ENCODE peak calls at places on chromosomes 6 and 20, in four cellular contexts. One of them, this sample, is unnamed.

GRCh38 chr6:16697437-16698162 is 63.7 kb downstream of the ATXN1 start:
- DNase-seq in activated naive CD8-positive, alpha-beta T cell treated with anti-CD3 and anti-CD28 coated beads, Interleukin-2, amount 50 U/mL, for 24 hours: no peak
- DNase-seq in T-cell: no peak
- DNase-seq in astrocyte of the spinal cord: no peak
- DNase-seq in this sample: no peak

GRCh38 chr6:43391448-43392031 is 22.1 kb upstream of the ZNF318 start:
- DNase-seq in T-cell: peak
- DNase-seq in activated naive CD8-positive, alpha-beta T cell treated with anti-CD3 and anti-CD28 coated beads, Interleukin-2, amount 50 U/mL, for 24 hours: peak
- DNase-seq in astrocyte of the spinal cord: no peak
- DNase-seq in this sample: peak

GRCh38 chr20:48262396-48262795 is 477.1 kb upstream of the SULF2 start:
- DNase-seq in T-cell: no peak
- DNase-seq in activated naive CD8-positive, alpha-beta T cell treated with anti-CD3 and anti-CD28 coated beads, Interleukin-2, amount 50 U/mL, for 24 hours: no peak
- DNase-seq in astrocyte of the spinal cord: no peak
- DNase-seq in this sample: no peak

GRCh38 chr6:88402909-88403308 is 236.8 kb upstream of the CNR1 start:
- DNase-seq in activated naive CD8-positive, alpha-beta T cell treated with anti-CD3 and anti-CD28 coated beads, Interleukin-2, amount 50 U/mL, for 24 hours: no peak
- DNase-seq in astrocyte of the spinal cord: no peak
- DNase-seq in T-cell: no peak
- DNase-seq in this sample: no peak

GRCh38 chr6:109240370-109241084 is 141.7 kb downstream of the CD164 start:
- DNase-seq in activated naive CD8-positive, alpha-beta T cell treated with anti-CD3 and anti-CD28 coated beads, Interleukin-2, amount 50 U/mL, for 24 hours: no peak
- DNase-seq in astrocyte of the spinal cord: no peak
- DNase-seq in T-cell: no peak
- DNase-seq in this sample: no peak

GRCh38 chr6:105320766-105321165 is 82.1 kb downstream of the PREP start:
- DNase-seq in astrocyte of the spinal cord: no peak
- DNase-seq in T-cell: no peak
- DNase-seq in activated naive CD8-positive, alpha-beta T cell treated with anti-CD3 and anti-CD28 coated beads, Interleukin-2, amount 50 U/mL, for 24 hours: no peak
- DNase-seq in this sample: no peak

GRCh38 chr6:163640641-163641040 is 226.1 kb downstream of the QKI start:
- DNase-seq in T-cell: no peak
- DNase-seq in astrocyte of the spinal cord: no peak
- DNase-seq in activated naive CD8-positive, alpha-beta T cell treated with anti-CD3 and anti-CD28 coated beads, Interleukin-2, amount 50 U/mL, for 24 hours: no peak
- DNase-seq in this sample: no peak

GRCh38 chr6:13868236-13868635 is 53.9 kb upstream of the MCUR1 start:
- DNase-seq in astrocyte of the spinal cord: no peak
- DNase-seq in activated naive CD8-positive, alpha-beta T cell treated with anti-CD3 and anti-CD28 coated beads, Interleukin-2, amount 50 U/mL, for 24 hours: no peak
- DNase-seq in T-cell: no peak
- DNase-seq in this sample: no peak